ENCODE peak calls at places on chromosomes 4 and X, in four cellular contexts. W is colonic mucosa, P is A673, E is AG09309. I is an unnamed sample.

GRCh38 chrX:55451125-55451524 is 802 bp upstream of the MAGEH1 start:
- DNase-seq in P (no peak), W (no peak), E (no peak), I (no peak)

GRCh38 chrX:56618250-56618649 is 54.8 kb downstream of the UBQLN2 start:
- DNase-seq in E (no peak), P (no peak), W (no peak), I (no peak)

GRCh38 chr4:2036866-2037265 is 22.3 kb upstream of the NAT8L start:
- DNase-seq in P (no peak), E (no peak), W (peak; percentile 59), I (no peak)

GRCh38 chr4:23368081-23368697 is 521.7 kb downstream of the PPARGC1A start:
- DNase-seq in E (no peak), P (no peak), W (peak; percentile 50), I (peak; percentile 7)

GRCh38 chr4:21869978-21870745 is 78.4 kb downstream of the KCNIP4 start:
- DNase-seq in P (no peak), E (no peak), W (no peak), I (no peak)

GRCh38 chr4:4578981-4579380 is 37.1 kb upstream of the STX18 start:
- DNase-seq in E (no peak), W (no peak), P (no peak), I (no peak)

GRCh38 chr4:188976644-188977115 is 837.4 kb downstream of the TRIML1 start:
- DNase-seq in E (peak; percentile 62), W (no peak), P (peak; percentile 64), I (peak; percentile 57)

GRCh38 chr4:22500831-22501714 is 14.8 kb downstream of the ADGRA3 start:
- DNase-seq in E (no peak), P (no peak), W (peak; percentile 72), I (peak; percentile 45)

GRCh38 chr4:3868146-3868840 is 102.1 kb downstream of the ADRA2C start:
- DNase-seq in E (no peak), P (no peak), W (no peak), I (peak; percentile 19)

GRCh38 chr4:54378461-54378860 is 149.4 kb downstream of the PDGFRA start:
- DNase-seq in P (no peak), E (no peak), W (no peak), I (peak; percentile 55)

GRCh38 chr4:14308229-14308651 is 680.7 kb upstream of the BOD1L1 start:
- DNase-seq in E (no peak), P (no peak), W (no peak), I (no peak)

GRCh38 chr4:28686618-28687017 is 1826.0 kb downstream of the STIM2 start:
- DNase-seq in E (no peak), P (peak; percentile 77), W (peak; percentile 16), I (peak; percentile 69)

GRCh38 chr4:85738721-85739120 is 263.8 kb downstream of the ARHGAP24 start:
- DNase-seq in P (no peak), E (no peak), W (no peak), I (no peak)

GRCh38 chrX:22959204-22959920 is 40.4 kb upstream of the DDX53 start:
- DNase-seq in E (no peak), W (no peak), P (no peak), I (no peak)

GRCh38 chrX:97397371-97397770 is 513.7 kb downstream of the RPA4 start:
- DNase-seq in W (no peak), P (no peak), E (no peak), I (peak; percentile 81)

GRCh38 chrX:136585960-136586359 is 53.9 kb downstream of the VGLL1 start:
- DNase-seq in E (no peak), W (no peak), P (no peak), I (no peak)

GRCh38 chrX:135923353-135923752 is 29.8 kb downstream of the SAGE1 start:
- DNase-seq in W (no peak), E (no peak), P (no peak), I (peak; percentile 2)

GRCh38 chr4:153138736-153139135 is 65.5 kb upstream of the TRIM2 start:
- DNase-seq in P (peak; percentile 65), W (no peak), E (no peak), I (no peak)

GRCh38 chr4:168601899-168602298 is 105.0 kb downstream of the PALLD start:
- DNase-seq in P (no peak), W (no peak), E (no peak), I (no peak)

GRCh38 chr4:6408263-6408662 is 64.2 kb downstream of the PPP2R2C start:
- DNase-seq in W (no peak), E (no peak), P (peak; percentile 23), I (no peak)

GRCh38 chrX:111507931-111508330 is 3.5 kb upstream of the SERTM2 start:
- DNase-seq in W (no peak), E (no peak), P (no peak), I (peak; percentile 24)

GRCh38 chr4:142846729-142847606 is 867 bp upstream of the INPP4B start:
- DNase-seq in E (no peak), W (peak; percentile 78), P (no peak), I (peak; percentile 15)

GRCh38 chr4:77582716-77583115 is 22.9 kb upstream of the CXCL13 start:
- DNase-seq in W (no peak), P (no peak), E (no peak), I (no peak)

GRCh38 chr4:139227729-139228404 is 50.8 kb upstream of the ELF2 start:
- DNase-seq in W (no peak), P (no peak), E (no peak), I (no peak)

GRCh38 chr4:11700751-11701226 is 272.1 kb upstream of the HS3ST1 start:
- DNase-seq in E (no peak), W (no peak), P (no peak), I (peak; percentile 23)

GRCh38 chr4:120084327-120084726 is 17.7 kb upstream of the MAD2L1 start:
- DNase-seq in P (no peak), W (no peak), E (no peak), I (peak; percentile 19)

GRCh38 chrX:40098264-40099045 is 697 bp upstream of the BCOR start:
- DNase-seq in E (no peak), P (peak; percentile 82), W (peak; percentile 47), I (peak; percentile 56)

GRCh38 chrX:2690856-2691542 is at the start of gene CD99:
- DNase-seq in W (peak; percentile 93), E (no peak), P (peak; percentile 98), I (peak; percentile 92)

GRCh38 chrX:79117078-79117477 is 27.4 kb upstream of the GPR174 start:
- DNase-seq in W (no peak), E (no peak), P (no peak), I (no peak)

GRCh38 chr4:73139991-73140390 is 70.5 kb upstream of the COX18 start:
- DNase-seq in W (no peak), P (no peak), E (no peak), I (peak; percentile 62)

GRCh38 chr4:40199179-40199670 is 2.4 kb downstream of the RHOH start:
- DNase-seq in W (no peak), E (no peak), P (no peak), I (no peak)

GRCh38 chr4:149645790-149646189 is 169.9 kb downstream of the IQCM start:
- DNase-seq in P (peak; percentile 28), W (no peak), E (no peak), I (peak; percentile 1)

GRCh38 chr4:146336413-146336807 is 122.1 kb downstream of the REELD1 start:
- DNase-seq in W (no peak), P (no peak), E (no peak), I (peak; percentile 14)

GRCh38 chrX:53049127-53049517 is 533 bp downstream of the GPR173 start:
- DNase-seq in E (no peak), P (no peak), W (no peak), I (no peak)

GRCh38 chr4:142519342-142519741 is 326.8 kb downstream of the INPP4B start:
- DNase-seq in P (no peak), E (no peak), W (no peak), I (peak; percentile 13)

DNA sequence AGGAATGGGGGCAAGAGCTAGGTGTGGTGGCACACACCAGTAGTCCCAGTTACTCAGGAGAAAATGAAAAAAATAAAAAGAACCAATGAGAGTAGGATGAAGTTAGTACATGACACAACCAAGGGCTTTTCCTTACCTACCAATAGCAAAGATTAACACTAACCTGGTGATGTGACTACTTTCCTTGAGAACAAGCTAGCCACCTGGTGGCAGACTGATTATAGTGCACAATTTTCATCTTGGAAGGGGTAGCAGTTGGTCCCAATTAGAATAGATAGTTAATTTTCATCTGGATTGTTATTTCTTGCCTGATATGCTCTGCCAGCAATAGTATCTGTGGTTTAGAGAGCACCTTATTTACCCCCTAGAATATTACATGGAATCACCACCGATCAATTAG is 1216.8 kb upstream of the PABPC4L start:
- DNase-seq in E (no peak), P (peak; percentile 19), W (no peak), I (peak; percentile 62)
- TF ChIP-seq CTCF in E (peak; percentile 31), P (peak; percentile 54), W (no peak), I (peak; percentile 73)

DNA sequence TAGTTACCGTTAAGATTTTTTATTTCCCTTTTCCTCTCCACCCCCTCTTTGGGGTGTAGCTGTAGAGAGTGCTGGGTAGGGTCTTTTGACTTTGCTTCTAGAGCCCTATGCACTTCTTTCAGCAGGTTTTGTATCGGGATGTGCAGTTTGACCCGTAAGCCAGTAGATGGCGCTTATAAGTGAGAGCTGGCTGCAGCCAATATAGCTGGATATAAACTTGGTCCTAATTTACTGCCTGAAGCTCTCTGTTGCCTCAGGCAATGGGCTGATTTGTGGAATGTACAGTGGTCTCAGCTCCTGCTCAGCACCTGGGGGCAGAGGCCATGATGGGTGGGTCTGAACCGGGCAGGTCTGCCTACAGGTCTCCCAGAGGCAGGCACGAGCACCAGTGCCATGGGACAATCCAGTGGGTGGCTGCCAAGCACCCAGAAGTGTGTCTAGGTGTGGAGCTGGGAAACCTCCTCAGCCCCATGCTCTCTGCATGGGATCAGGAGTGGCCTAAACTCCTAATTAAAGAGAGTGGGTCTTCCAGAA is 146.5 kb downstream of the SPANXN1 start:
- DNase-seq in W (no peak), P (peak; percentile 14), E (no peak), I (no peak)
- TF ChIP-seq CTCF in W (peak; percentile 31), P (peak; percentile 65), E (no peak), I (peak; percentile 7)

DNA sequence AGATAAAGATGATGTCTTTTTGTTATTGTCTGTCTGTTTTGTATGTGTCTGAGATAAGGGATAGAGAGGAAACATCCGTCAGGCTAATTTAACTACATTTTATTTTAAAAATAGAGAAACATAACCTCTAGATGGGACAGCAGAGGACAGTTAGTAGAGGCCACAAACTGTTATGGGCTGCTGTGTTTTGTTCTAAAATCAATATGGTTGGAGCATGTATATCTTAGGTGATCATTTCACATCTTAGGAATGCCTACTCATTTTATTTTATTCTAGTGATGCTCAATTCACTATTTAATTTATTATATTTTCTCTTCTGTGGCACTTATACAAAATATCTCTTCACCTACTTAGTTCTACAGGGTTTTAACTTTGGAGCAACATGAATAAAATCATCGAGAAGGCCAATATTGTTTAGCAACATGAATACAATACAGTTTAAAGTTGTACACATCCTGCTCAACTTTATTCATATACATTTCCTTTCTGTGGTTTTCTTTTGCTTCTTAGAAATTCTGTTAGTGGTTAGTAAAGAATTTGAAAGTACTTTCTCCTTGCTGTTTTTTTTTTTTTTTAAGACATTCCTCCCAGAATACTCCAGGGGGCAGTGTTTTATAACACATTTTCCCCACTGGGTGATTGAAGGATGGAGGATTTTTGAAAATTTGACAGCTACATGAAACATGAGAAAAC is 392.9 kb downstream of the UNC5C start:
- DNase-seq in W (no peak), E (peak; percentile 13), P (peak; percentile 42), I (peak; percentile 74)
- TF ChIP-seq CTCF in W (peak; percentile 60), E (peak; percentile 59), P (peak; percentile 62), I (peak; percentile 65)

GRCh38 chr4:84497835-84498202 is 1.3 kb downstream of the NKX6-1 start:
- DNase-seq in P (no peak), E (no peak), W (no peak), I (no peak)
- TF ChIP-seq CTCF in P (no peak), E (no peak), W (no peak), I (no peak)

I was measured in choroid plexus epithelial cell.